ENCODE peak calls at places on chromosomes 16 and 17, in eight cellular contexts. One of them, this sample, is unnamed. For H3K27me3, the result is how much of the 10 kb centered on the place peaks cover.

GRCh38 chr17:46033392-46033791 is 34.3 kb downstream of the STH start:
- DNase-seq in transverse colon: no peak
- DNase-seq in K562: no peak
- DNase-seq in esophagus muscularis mucosa: no peak
- DNase-seq in HepG2: no peak
- DNase-seq in SK-N-SH: no peak
- DNase-seq in ovary: no peak
- DNase-seq in stomach: no peak
- DNase-seq in this sample: no peak

GRCh38 chr17:6456914-6457687 is 12.8 kb downstream of the PIMREG start:
- DNase-seq in esophagus muscularis mucosa: no peak
- DNase-seq in SK-N-SH: no peak
- DNase-seq in K562: peak
- DNase-seq in transverse colon: peak
- DNase-seq in stomach: peak
- DNase-seq in HepG2: peak
- DNase-seq in ovary: peak
- DNase-seq in this sample: no peak

GRCh38 chr17:64001763-64002529 is 3.8 kb downstream of the PRR29 start:
- DNase-seq in ovary: no peak
- DNase-seq in transverse colon: no peak
- DNase-seq in esophagus muscularis mucosa: no peak
- DNase-seq in SK-N-SH: peak
- DNase-seq in K562: peak
- DNase-seq in stomach: no peak
- DNase-seq in HepG2: no peak
- DNase-seq in this sample: no peak

GRCh38 chr17:559699-560378 is 154.8 kb downstream of the VPS53 start:
- DNase-seq in esophagus muscularis mucosa: no peak
- DNase-seq in transverse colon: no peak
- DNase-seq in K562: no peak
- DNase-seq in SK-N-SH: no peak
- DNase-seq in ovary: no peak
- DNase-seq in HepG2: no peak
- DNase-seq in stomach: no peak
- DNase-seq in this sample: no peak

GRCh38 chr17:64058547-64059115 is 38.2 kb upstream of the ICAM2 start:
- DNase-seq in transverse colon: no peak
- DNase-seq in esophagus muscularis mucosa: no peak
- DNase-seq in HepG2: no peak
- DNase-seq in SK-N-SH: no peak
- DNase-seq in stomach: no peak
- DNase-seq in ovary: no peak
- DNase-seq in K562: peak
- DNase-seq in this sample: no peak

GRCh38 chr16:10922328-10923145 is 19.7 kb downstream of the DEXI start:
- DNase-seq in stomach: no peak
- DNase-seq in K562: no peak
- DNase-seq in transverse colon: no peak
- DNase-seq in HepG2: peak
- DNase-seq in ovary: no peak
- DNase-seq in esophagus muscularis mucosa: no peak
- DNase-seq in SK-N-SH: no peak
- DNase-seq in this sample: peak

GRCh38 chr17:36463916-36464764 is 22.3 kb upstream of the ZNHIT3 start:
- DNase-seq in HepG2: peak
- DNase-seq in stomach: peak
- DNase-seq in K562: peak
- DNase-seq in ovary: no peak
- DNase-seq in esophagus muscularis mucosa: no peak
- DNase-seq in transverse colon: peak
- DNase-seq in SK-N-SH: no peak
- DNase-seq in this sample: no peak

GRCh38 chr17:79011451-79012147 is 2.0 kb upstream of the CANT1 start:
- DNase-seq in ovary: no peak
- DNase-seq in esophagus muscularis mucosa: no peak
- DNase-seq in transverse colon: no peak
- DNase-seq in SK-N-SH: no peak
- DNase-seq in stomach: no peak
- DNase-seq in K562: no peak
- DNase-seq in HepG2: no peak
- DNase-seq in this sample: no peak

GRCh38 chr16:89395150-89396142 is 94.9 kb downstream of the ANKRD11 start:
- DNase-seq in stomach: peak
- DNase-seq in HepG2: peak
- DNase-seq in transverse colon: peak
- DNase-seq in ovary: peak
- DNase-seq in esophagus muscularis mucosa: peak
- DNase-seq in SK-N-SH: peak
- DNase-seq in K562: no peak
- DNase-seq in this sample: peak

GRCh38 chr17:9902116-9902515 is 3.0 kb downstream of the RCVRN start:
- DNase-seq in transverse colon: no peak
- DNase-seq in K562: no peak
- DNase-seq in ovary: no peak
- DNase-seq in SK-N-SH: no peak
- DNase-seq in HepG2: no peak
- DNase-seq in esophagus muscularis mucosa: no peak
- DNase-seq in stomach: no peak
- DNase-seq in this sample: no peak

GRCh38 chr17:37446027-37446426 is 39.3 kb downstream of the TADA2A start:
- DNase-seq in ovary: no peak
- DNase-seq in stomach: no peak
- DNase-seq in K562: no peak
- DNase-seq in SK-N-SH: no peak
- DNase-seq in transverse colon: no peak
- DNase-seq in HepG2: no peak
- DNase-seq in esophagus muscularis mucosa: no peak
- DNase-seq in this sample: no peak

GRCh38 chr16:84368327-84368996 is at the start of gene ATP2C2:
- DNase-seq in stomach: peak
- DNase-seq in SK-N-SH: peak
- DNase-seq in esophagus muscularis mucosa: no peak
- DNase-seq in ovary: no peak
- DNase-seq in transverse colon: peak
- DNase-seq in K562: peak
- DNase-seq in HepG2: no peak
- DNase-seq in this sample: no peak

GRCh38 chr17:66032082-66032712 is 159.7 kb downstream of the CEP112 start:
- DNase-seq in esophagus muscularis mucosa: no peak
- DNase-seq in transverse colon: no peak
- DNase-seq in stomach: no peak
- DNase-seq in HepG2: no peak
- DNase-seq in SK-N-SH: no peak
- DNase-seq in K562: no peak
- DNase-seq in ovary: no peak
- DNase-seq in this sample: no peak

GRCh38 chr17:32503251-32504165 is 16.7 kb downstream of the CDK5R1 start:
- DNase-seq in HepG2: no peak
- DNase-seq in K562: no peak
- DNase-seq in ovary: no peak
- DNase-seq in SK-N-SH: no peak
- DNase-seq in esophagus muscularis mucosa: no peak
- DNase-seq in transverse colon: peak
- DNase-seq in stomach: no peak
- DNase-seq in this sample: no peak
- TF ChIP-seq EP300 in HepG2: no peak
- TF ChIP-seq EP300 in K562: no peak
- TF ChIP-seq EP300 in ovary: no peak
- TF ChIP-seq EP300 in SK-N-SH: no peak
- TF ChIP-seq EP300 in esophagus muscularis mucosa: no peak
- TF ChIP-seq EP300 in transverse colon: no peak
- TF ChIP-seq EP300 in stomach: no peak
- TF ChIP-seq EP300 in this sample: no peak

GRCh38 chr17:38579934-38580333 is 25.8 kb downstream of the SRCIN1 start:
- DNase-seq in SK-N-SH: peak
- DNase-seq in stomach: peak
- DNase-seq in transverse colon: no peak
- DNase-seq in ovary: no peak
- DNase-seq in HepG2: peak
- DNase-seq in K562: peak
- DNase-seq in esophagus muscularis mucosa: no peak
- DNase-seq in this sample: no peak
- H3K27me3 ChIP-seq in SK-N-SH: under half
- H3K27me3 ChIP-seq in stomach: under half
- H3K27me3 ChIP-seq in transverse colon: half or more
- H3K27me3 ChIP-seq in ovary: under half
- H3K27me3 ChIP-seq in HepG2: under half
- H3K27me3 ChIP-seq in K562: under half
- H3K27me3 ChIP-seq in esophagus muscularis mucosa: under half
- H3K27me3 ChIP-seq in this sample: half or more

DNA sequence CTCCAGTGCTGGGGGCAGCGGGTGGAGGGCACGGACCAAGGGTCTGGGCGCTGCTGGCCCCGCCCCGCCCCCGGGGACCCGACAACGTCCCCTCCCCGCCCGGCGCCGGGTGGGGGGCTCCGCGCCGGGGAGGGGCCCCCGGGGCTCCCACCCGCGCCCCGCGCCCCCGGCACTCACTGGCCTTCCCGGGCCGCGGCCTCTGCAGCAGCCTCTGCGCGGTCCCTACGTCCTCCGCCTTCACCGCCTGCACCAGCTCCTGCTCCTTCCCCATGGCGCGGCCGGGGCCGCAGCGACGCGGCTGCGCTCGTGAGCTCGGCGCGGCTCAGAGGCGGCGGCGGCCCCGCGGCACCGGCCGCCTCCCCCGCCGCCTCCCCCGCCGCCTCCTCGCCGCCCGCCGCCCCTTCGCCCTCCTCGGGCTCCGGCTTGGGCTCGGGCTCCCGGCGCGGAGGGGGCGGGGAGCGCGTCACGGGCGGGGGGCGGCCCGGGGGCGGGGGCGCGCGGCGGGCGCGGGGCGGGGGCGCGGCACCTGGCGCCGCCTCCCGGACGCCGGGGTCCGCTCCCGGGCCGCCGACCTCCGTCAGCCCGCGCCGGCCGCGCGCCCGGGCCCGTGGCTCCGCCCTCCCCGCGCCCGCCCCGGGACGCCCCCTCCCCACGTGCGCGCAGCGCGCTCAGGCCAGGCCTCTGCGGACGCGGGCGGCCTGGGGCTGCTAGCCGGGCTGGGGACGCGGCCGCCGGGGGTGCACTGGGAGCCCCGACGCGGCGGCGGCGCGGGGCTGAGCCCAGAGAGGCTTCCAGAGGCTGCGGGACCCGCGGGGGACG is at the start of gene CASKIN1:
- DNase-seq in ovary: no peak
- DNase-seq in SK-N-SH: peak
- DNase-seq in esophagus muscularis mucosa: no peak
- DNase-seq in HepG2: no peak
- DNase-seq in transverse colon: no peak
- DNase-seq in stomach: no peak
- DNase-seq in K562: peak
- DNase-seq in this sample: no peak
- TF ChIP-seq EP300 in ovary: no peak
- TF ChIP-seq EP300 in SK-N-SH: no peak
- TF ChIP-seq EP300 in esophagus muscularis mucosa: no peak
- TF ChIP-seq EP300 in HepG2: no peak
- TF ChIP-seq EP300 in transverse colon: no peak
- TF ChIP-seq EP300 in stomach: no peak
- TF ChIP-seq EP300 in K562: no peak
- TF ChIP-seq EP300 in this sample: no peak

DNA sequence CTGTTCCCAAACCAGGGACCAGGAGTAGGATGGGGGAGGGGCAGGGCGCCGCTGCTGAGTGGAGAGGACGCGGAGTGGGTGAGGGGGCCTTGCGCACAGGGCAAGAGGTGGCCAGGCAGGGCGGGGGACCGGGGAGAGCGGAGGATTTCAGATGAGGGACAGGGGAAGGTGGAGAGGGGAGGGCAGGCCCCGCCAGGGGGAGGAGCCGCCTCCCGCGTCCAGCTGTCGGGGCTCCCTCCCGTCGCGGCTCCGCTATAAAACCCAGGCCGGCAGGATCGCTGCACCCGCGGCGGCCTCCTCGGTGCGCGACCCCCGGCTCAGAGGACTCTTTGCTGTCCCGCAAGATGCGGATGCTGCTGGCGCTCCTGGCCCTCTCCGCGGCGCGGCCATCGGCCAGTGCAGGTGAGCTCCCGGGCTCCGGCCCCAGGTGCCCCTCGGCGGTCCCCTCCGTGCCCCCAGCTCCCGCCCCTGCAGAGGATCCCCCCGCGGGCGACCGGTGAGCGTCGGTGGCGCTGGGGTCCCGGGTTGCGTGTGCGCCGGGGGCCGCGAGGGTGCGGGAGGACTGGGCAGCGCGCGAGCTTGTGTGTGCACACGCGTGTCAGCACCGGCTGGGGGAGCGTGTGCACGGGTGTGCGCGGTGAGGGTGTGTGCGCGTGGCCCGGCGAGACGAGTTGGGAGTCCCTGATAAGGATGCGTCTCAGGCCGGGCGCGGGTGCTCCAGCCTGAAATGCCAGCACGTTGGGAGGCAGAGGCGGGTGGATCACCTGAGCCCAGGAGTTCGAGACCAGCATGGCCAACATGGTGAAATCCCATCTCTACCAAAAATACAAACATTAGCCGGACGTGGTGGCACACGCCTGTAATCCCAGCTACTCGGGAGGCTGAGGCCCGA is at the start of gene CA4:
- DNase-seq in HepG2: no peak
- DNase-seq in esophagus muscularis mucosa: no peak
- DNase-seq in transverse colon: no peak
- DNase-seq in SK-N-SH: peak
- DNase-seq in ovary: no peak
- DNase-seq in K562: peak
- DNase-seq in stomach: no peak
- DNase-seq in this sample: no peak
- H3K27me3 ChIP-seq in HepG2: under half
- H3K27me3 ChIP-seq in esophagus muscularis mucosa: under half
- H3K27me3 ChIP-seq in transverse colon: half or more
- H3K27me3 ChIP-seq in SK-N-SH: under half
- H3K27me3 ChIP-seq in ovary: under half
- H3K27me3 ChIP-seq in K562: under half
- H3K27me3 ChIP-seq in stomach: under half
- H3K27me3 ChIP-seq in this sample: half or more

GRCh38 chr17:49783051-49783715 is 5.3 kb upstream of the KAT7 start:
- DNase-seq in transverse colon: no peak
- DNase-seq in K562: no peak
- DNase-seq in ovary: no peak
- DNase-seq in stomach: no peak
- DNase-seq in SK-N-SH: no peak
- DNase-seq in HepG2: no peak
- DNase-seq in esophagus muscularis mucosa: no peak
- DNase-seq in this sample: no peak
- TF ChIP-seq EP300 in transverse colon: no peak
- TF ChIP-seq EP300 in K562: no peak
- TF ChIP-seq EP300 in ovary: no peak
- TF ChIP-seq EP300 in stomach: no peak
- TF ChIP-seq EP300 in SK-N-SH: no peak
- TF ChIP-seq EP300 in HepG2: no peak
- TF ChIP-seq EP300 in esophagus muscularis mucosa: no peak
- TF ChIP-seq EP300 in this sample: no peak

This sample was measured in tibial nerve.